ENCODE peak calls at places on chromosome 6, in five cellular contexts. R, N, K, Q and E are unnamed samples.

GRCh38 chr6:158646023-158646888 is 1.7 kb upstream of the DYNLT1 start:
- DNase-seq in R (no peak), N (no peak), K (no peak), Q (no peak), E (no peak)

GRCh38 chr6:40183902-40184301 is 249.6 kb upstream of the MOCS1 start:
- DNase-seq in R (no peak), N (no peak), K (no peak), Q (no peak), E (no peak)

GRCh38 chr6:139981810-139982550 is 607.5 kb upstream of the CITED2 start:
- DNase-seq in R (no peak), N (peak; percentile 61), K (no peak), Q (no peak), E (no peak)

GRCh38 chr6:86147311-86147710 is 504.6 kb upstream of the SYNCRIP start:
- DNase-seq in R (no peak), N (no peak), K (no peak), Q (no peak), E (no peak)

GRCh38 chr6:39102024-39102820 is 12.8 kb downstream of the SAYSD1 start:
- DNase-seq in R (peak; percentile 23), N (peak; percentile 72), K (peak; percentile 23), Q (no peak), E (peak; percentile 44)

GRCh38 chr6:106281088-106281487 is 44.5 kb downstream of the ATG5 start:
- DNase-seq in R (no peak), N (peak; percentile 29), K (no peak), Q (no peak), E (no peak)

GRCh38 chr6:125781307-125781868 is 9.4 kb upstream of the NCOA7 start:
- DNase-seq in R (no peak), N (peak; percentile 31), K (no peak), Q (no peak), E (peak; percentile 79)

GRCh38 chr6:106519460-106520394 is 109.6 kb downstream of the RTN4IP1 start:
- DNase-seq in R (peak; percentile 23), N (peak; percentile 99), K (no peak), Q (peak; percentile 76), E (peak; percentile 94)

GRCh38 chr6:34568829-34569228 is 12.7 kb upstream of the SPDEF start:
- DNase-seq in R (no peak), N (no peak), K (no peak), Q (no peak), E (no peak)

GRCh38 chr6:44291841-44292240 is 21.3 kb downstream of the AARS2 start:
- DNase-seq in R (no peak), N (no peak), K (no peak), Q (no peak), E (no peak)

GRCh38 chr6:17417817-17418216 is 24.4 kb downstream of the CAP2 start:
- DNase-seq in R (no peak), N (peak; percentile 99), K (no peak), Q (no peak), E (no peak)

GRCh38 chr6:122180132-122180531 is 219.3 kb upstream of the HSF2 start:
- DNase-seq in R (no peak), N (peak; percentile 28), K (no peak), Q (no peak), E (no peak)

GRCh38 chr6:7087491-7087979 is 20.2 kb upstream of the RREB1 start:
- DNase-seq in R (no peak), N (no peak), K (no peak), Q (no peak), E (peak; percentile 73)

GRCh38 chr6:125310994-125311649 is 9.4 kb upstream of the HDDC2 start:
- DNase-seq in R (no peak), N (peak; percentile 63), K (no peak), Q (no peak), E (peak; percentile 11)

GRCh38 chr6:49551126-49551865 is 828 bp downstream of the C6orf141 start:
- DNase-seq in R (no peak), N (peak; percentile 9), K (no peak), Q (no peak), E (peak; percentile 7)

GRCh38 chr6:73566954-73567591 is 46.2 kb upstream of the EEF1A1 start:
- DNase-seq in R (peak; percentile 38), N (peak; percentile 84), K (peak; percentile 55), Q (no peak), E (no peak)

GRCh38 chr6:147103007-147103406 is 101.2 kb upstream of the STXBP5 start:
- DNase-seq in R (no peak), N (no peak), K (no peak), Q (no peak), E (no peak)

GRCh38 chr6:158653577-158654354 is 3.9 kb downstream of the SYTL3 start:
- DNase-seq in R (peak; percentile 34), N (peak; percentile 70), K (no peak), Q (peak; percentile 56), E (peak; percentile 97)

GRCh38 chr6:141290871-141291270 is 841.9 kb upstream of the GJE1 start:
- DNase-seq in R (no peak), N (peak; percentile 5), K (no peak), Q (no peak), E (no peak)

GRCh38 chr6:109292420-109292819 is 89.8 kb downstream of the CD164 start:
- DNase-seq in R (no peak), N (no peak), K (no peak), Q (no peak), E (no peak)

GRCh38 chr6:17725083-17725482 is 18.4 kb upstream of the NUP153 start:
- DNase-seq in R (peak; percentile 52), N (peak; percentile 27), K (peak; percentile 68), Q (no peak), E (no peak)

GRCh38 chr6:24680582-24680981 is 13.7 kb downstream of the ACOT13 start:
- DNase-seq in R (no peak), N (no peak), K (no peak), Q (no peak), E (no peak)

GRCh38 chr6:72748759-72749158 is 126.9 kb downstream of the KCNQ5 start:
- DNase-seq in R (no peak), N (peak; percentile 95), K (no peak), Q (no peak), E (peak; percentile 81)

GRCh38 chr6:63066053-63066704 is 145.1 kb upstream of the FKBP1C start:
- DNase-seq in R (no peak), N (no peak), K (no peak), Q (no peak), E (no peak)
- TF ChIP-seq CTCF in R (no peak), N (no peak), K (no peak), Q (no peak), E (no peak)

GRCh38 chr6:123777554-123777953 is 26.1 kb upstream of the NKAIN2 start:
- DNase-seq in R (no peak), N (no peak), K (no peak), Q (no peak), E (no peak)
- TF ChIP-seq CTCF in R (no peak), N (no peak), K (peak; percentile 35), Q (no peak), E (no peak)

GRCh38 chr6:56021943-56022342 is 146.6 kb upstream of the BMP5 start:
- DNase-seq in R (no peak), N (no peak), K (no peak), Q (no peak), E (no peak)
- TF ChIP-seq CTCF in R (no peak), N (peak; percentile 42), K (no peak), Q (no peak), E (no peak)

GRCh38 chr6:36073587-36073986 is 46.0 kb downstream of the MAPK14 start:
- DNase-seq in R (no peak), N (no peak), K (no peak), Q (no peak), E (no peak)

GRCh38 chr6:36078159-36078558 is 50.6 kb downstream of the MAPK14 start:
- DNase-seq in R (no peak), N (no peak), K (no peak), Q (no peak), E (no peak)

GRCh38 chr6:36079596-36079995 is 50.7 kb upstream of the MAPK13 start:
- DNase-seq in R (no peak), N (peak; percentile 36), K (no peak), Q (no peak), E (no peak)

GRCh38 chr6:36076178-36077088 is 48.8 kb downstream of the MAPK14 start:
- DNase-seq in R (no peak), N (no peak), K (no peak), Q (no peak), E (no peak)

DNA sequence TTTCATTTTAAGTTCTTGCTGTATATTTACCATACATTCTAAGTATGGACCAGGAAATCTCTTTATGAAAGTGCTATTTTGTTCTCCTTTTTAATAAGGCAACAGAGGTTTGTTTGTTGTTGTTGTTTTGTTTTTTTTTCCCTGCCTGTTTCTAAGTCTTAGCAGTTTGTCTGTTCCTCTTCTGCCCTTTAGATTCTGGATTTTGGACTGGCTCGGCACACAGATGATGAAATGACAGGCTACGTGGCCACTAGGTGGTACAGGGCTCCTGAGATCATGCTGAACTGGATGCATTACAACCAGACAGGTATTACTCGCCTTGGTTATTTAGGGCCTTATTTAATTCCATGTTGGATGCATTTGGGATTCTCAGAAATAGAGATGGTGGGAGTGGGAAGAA is 48.0 kb downstream of the MAPK14 start:
- DNase-seq in R (no peak), N (no peak), K (no peak), Q (no peak), E (peak; percentile 14)
- TF ChIP-seq CTCF in R (no peak), N (no peak), K (no peak), Q (peak; percentile 47), E (no peak)

DNA sequence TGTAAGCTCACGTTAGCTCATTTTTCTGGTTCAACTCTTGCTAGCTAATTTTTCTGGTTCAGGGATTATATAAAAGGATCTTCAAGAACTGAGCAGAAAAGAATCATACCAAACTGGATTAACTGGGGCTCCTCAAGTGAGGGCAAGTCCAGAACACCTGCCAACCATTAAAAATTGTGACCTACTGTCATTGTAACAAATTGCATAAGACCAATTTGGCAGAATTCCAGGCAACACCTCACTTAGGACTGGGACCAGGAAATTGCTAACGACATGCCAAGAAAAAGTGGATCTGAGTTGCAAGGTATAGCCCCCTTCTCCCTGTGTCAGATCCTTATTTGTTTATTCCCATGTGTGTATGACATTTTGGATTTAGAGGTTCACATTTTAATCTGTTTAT is 216.6 kb downstream of the HIVEP2 start:
- DNase-seq in R (no peak), N (no peak), K (no peak), Q (no peak), E (no peak)
- TF ChIP-seq CTCF in R (no peak), N (no peak), K (no peak), Q (no peak), E (no peak)

DNA sequence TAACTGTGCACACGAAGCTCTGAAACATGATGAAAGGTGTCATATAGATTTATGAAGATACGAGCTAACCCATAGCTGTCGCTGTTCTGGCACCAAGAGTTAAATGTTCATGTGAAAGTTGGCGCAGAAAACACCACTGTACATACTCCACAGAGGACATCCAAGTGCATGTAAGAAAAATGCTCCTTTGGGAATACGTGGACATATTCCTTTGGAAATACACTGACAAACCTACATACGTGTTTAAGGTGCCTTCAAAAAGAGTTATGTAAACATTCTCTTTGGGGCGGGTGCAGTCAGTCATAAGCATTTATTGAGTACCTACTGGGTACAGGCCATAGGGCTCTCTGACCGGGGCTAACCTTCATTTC is 723 bp upstream of the ARID1B start:
- DNase-seq in R (no peak), N (no peak), K (no peak), Q (no peak), E (peak; percentile 42)
- TF ChIP-seq CTCF in R (peak; percentile 8), N (no peak), K (no peak), Q (no peak), E (no peak)